ENCODE peak calls at places on chromosomes 2 and 18, in seven cellular contexts. One of them, this sample, is unnamed.

GRCh38 chr2:54586062-54586982 is 130.2 kb downstream of the SPTBN1 start:
- DNase-seq in NCI-H524: no peak
- DNase-seq in NCI-H1694 treated with DMSO at 0.1 percent for 48 hours: no peak
- DNase-seq in foreskin fibroblast: no peak
- DNase-seq in AG08396: no peak
- DNase-seq in activated CD4-positive, alpha-beta T cell treated with anti-CD3 and anti-CD28 coated beads for 36 hours: no peak
- DNase-seq in NCI-H748 treated with DMSO at 0.1 percent for 48 hours: no peak
- DNase-seq in this sample: no peak

GRCh38 chr18:50924372-50924771 is 43.5 kb upstream of the ELAC1 start:
- DNase-seq in activated CD4-positive, alpha-beta T cell treated with anti-CD3 and anti-CD28 coated beads for 36 hours: no peak
- DNase-seq in NCI-H748 treated with DMSO at 0.1 percent for 48 hours: no peak
- DNase-seq in NCI-H1694 treated with DMSO at 0.1 percent for 48 hours: no peak
- DNase-seq in foreskin fibroblast: no peak
- DNase-seq in AG08396: peak; percentile 8
- DNase-seq in NCI-H524: no peak
- DNase-seq in this sample: no peak

GRCh38 chr2:38683766-38684165 is 17.9 kb downstream of the GALM start:
- DNase-seq in AG08396: no peak
- DNase-seq in NCI-H1694 treated with DMSO at 0.1 percent for 48 hours: no peak
- DNase-seq in foreskin fibroblast: no peak
- DNase-seq in NCI-H748 treated with DMSO at 0.1 percent for 48 hours: no peak
- DNase-seq in NCI-H524: no peak
- DNase-seq in activated CD4-positive, alpha-beta T cell treated with anti-CD3 and anti-CD28 coated beads for 36 hours: no peak
- DNase-seq in this sample: no peak

GRCh38 chr18:75107931-75108276 is 101.0 kb downstream of the PTGR3 start:
- DNase-seq in activated CD4-positive, alpha-beta T cell treated with anti-CD3 and anti-CD28 coated beads for 36 hours: no peak
- DNase-seq in NCI-H524: no peak
- DNase-seq in foreskin fibroblast: no peak
- DNase-seq in AG08396: no peak
- DNase-seq in NCI-H748 treated with DMSO at 0.1 percent for 48 hours: no peak
- DNase-seq in NCI-H1694 treated with DMSO at 0.1 percent for 48 hours: no peak
- DNase-seq in this sample: no peak

GRCh38 chr18:35998967-35999366 is 26.5 kb downstream of the RMP24 start:
- DNase-seq in NCI-H524: no peak
- DNase-seq in AG08396: no peak
- DNase-seq in activated CD4-positive, alpha-beta T cell treated with anti-CD3 and anti-CD28 coated beads for 36 hours: no peak
- DNase-seq in NCI-H1694 treated with DMSO at 0.1 percent for 48 hours: no peak
- DNase-seq in NCI-H748 treated with DMSO at 0.1 percent for 48 hours: no peak
- DNase-seq in foreskin fibroblast: no peak
- DNase-seq in this sample: no peak

GRCh38 chr2:177268901-177269300 is 4.4 kb upstream of the NFE2L2 start:
- DNase-seq in NCI-H524: no peak
- DNase-seq in AG08396: no peak
- DNase-seq in foreskin fibroblast: no peak
- DNase-seq in NCI-H748 treated with DMSO at 0.1 percent for 48 hours: no peak
- DNase-seq in NCI-H1694 treated with DMSO at 0.1 percent for 48 hours: no peak
- DNase-seq in activated CD4-positive, alpha-beta T cell treated with anti-CD3 and anti-CD28 coated beads for 36 hours: no peak
- DNase-seq in this sample: no peak

GRCh38 chr2:217886720-217887309 is 116.0 kb downstream of the TNS1 start:
- DNase-seq in NCI-H748 treated with DMSO at 0.1 percent for 48 hours: peak; percentile 55
- DNase-seq in foreskin fibroblast: peak; percentile 47
- DNase-seq in activated CD4-positive, alpha-beta T cell treated with anti-CD3 and anti-CD28 coated beads for 36 hours: peak; percentile 84
- DNase-seq in AG08396: peak; percentile 75
- DNase-seq in NCI-H524: peak; percentile 58
- DNase-seq in NCI-H1694 treated with DMSO at 0.1 percent for 48 hours: peak; percentile 63
- DNase-seq in this sample: peak; percentile 28

GRCh38 chr2:237391140-237391539 is 22.8 kb downstream of the COL6A3 start:
- DNase-seq in NCI-H524: no peak
- DNase-seq in foreskin fibroblast: no peak
- DNase-seq in AG08396: no peak
- DNase-seq in activated CD4-positive, alpha-beta T cell treated with anti-CD3 and anti-CD28 coated beads for 36 hours: no peak
- DNase-seq in NCI-H748 treated with DMSO at 0.1 percent for 48 hours: no peak
- DNase-seq in NCI-H1694 treated with DMSO at 0.1 percent for 48 hours: no peak
- DNase-seq in this sample: no peak

GRCh38 chr2:238515411-238515810 is 88.7 kb downstream of the ASB1 start:
- DNase-seq in NCI-H1694 treated with DMSO at 0.1 percent for 48 hours: no peak
- DNase-seq in foreskin fibroblast: no peak
- DNase-seq in NCI-H524: no peak
- DNase-seq in AG08396: no peak
- DNase-seq in activated CD4-positive, alpha-beta T cell treated with anti-CD3 and anti-CD28 coated beads for 36 hours: no peak
- DNase-seq in NCI-H748 treated with DMSO at 0.1 percent for 48 hours: no peak
- DNase-seq in this sample: no peak

GRCh38 chr2:46480562-46480961 is 1.2 kb downstream of the TMEM247 start:
- DNase-seq in foreskin fibroblast: no peak
- DNase-seq in NCI-H524: no peak
- DNase-seq in NCI-H1694 treated with DMSO at 0.1 percent for 48 hours: no peak
- DNase-seq in AG08396: no peak
- DNase-seq in NCI-H748 treated with DMSO at 0.1 percent for 48 hours: peak; percentile 12
- DNase-seq in activated CD4-positive, alpha-beta T cell treated with anti-CD3 and anti-CD28 coated beads for 36 hours: no peak
- DNase-seq in this sample: no peak

GRCh38 chr18:79068946-79069791 is at the start of gene ATP9B:
- DNase-seq in NCI-H1694 treated with DMSO at 0.1 percent for 48 hours: peak; percentile 65
- DNase-seq in NCI-H524: peak; percentile 84
- DNase-seq in AG08396: peak; percentile 100
- DNase-seq in foreskin fibroblast: peak; percentile 98
- DNase-seq in activated CD4-positive, alpha-beta T cell treated with anti-CD3 and anti-CD28 coated beads for 36 hours: peak; percentile 99
- DNase-seq in NCI-H748 treated with DMSO at 0.1 percent for 48 hours: peak; percentile 85
- DNase-seq in this sample: peak; percentile 93

GRCh38 chr2:36368438-36368837 is 12.9 kb downstream of the CRIM1 start:
- DNase-seq in NCI-H524: no peak
- DNase-seq in foreskin fibroblast: no peak
- DNase-seq in NCI-H748 treated with DMSO at 0.1 percent for 48 hours: no peak
- DNase-seq in activated CD4-positive, alpha-beta T cell treated with anti-CD3 and anti-CD28 coated beads for 36 hours: no peak
- DNase-seq in AG08396: no peak
- DNase-seq in NCI-H1694 treated with DMSO at 0.1 percent for 48 hours: no peak
- DNase-seq in this sample: no peak

GRCh38 chr2:10304458-10305253 is 2.0 kb downstream of the HPCAL1 start:
- DNase-seq in NCI-H1694 treated with DMSO at 0.1 percent for 48 hours: no peak
- DNase-seq in NCI-H524: no peak
- DNase-seq in NCI-H748 treated with DMSO at 0.1 percent for 48 hours: no peak
- DNase-seq in activated CD4-positive, alpha-beta T cell treated with anti-CD3 and anti-CD28 coated beads for 36 hours: no peak
- DNase-seq in AG08396: no peak
- DNase-seq in foreskin fibroblast: no peak
- DNase-seq in this sample: no peak

GRCh38 chr2:215796160-215796559 is 217.2 kb downstream of the MREG start:
- DNase-seq in NCI-H748 treated with DMSO at 0.1 percent for 48 hours: no peak
- DNase-seq in foreskin fibroblast: peak; percentile 70
- DNase-seq in activated CD4-positive, alpha-beta T cell treated with anti-CD3 and anti-CD28 coated beads for 36 hours: peak; percentile 6
- DNase-seq in NCI-H1694 treated with DMSO at 0.1 percent for 48 hours: no peak
- DNase-seq in AG08396: peak; percentile 9
- DNase-seq in NCI-H524: no peak
- DNase-seq in this sample: no peak

GRCh38 chr2:67268806-67269205 is 128.3 kb upstream of the ETAA1 start:
- DNase-seq in NCI-H1694 treated with DMSO at 0.1 percent for 48 hours: no peak
- DNase-seq in AG08396: peak; percentile 15
- DNase-seq in NCI-H748 treated with DMSO at 0.1 percent for 48 hours: no peak
- DNase-seq in foreskin fibroblast: peak; percentile 71
- DNase-seq in NCI-H524: no peak
- DNase-seq in activated CD4-positive, alpha-beta T cell treated with anti-CD3 and anti-CD28 coated beads for 36 hours: no peak
- DNase-seq in this sample: peak; percentile 26

GRCh38 chr2:42888846-42889245 is 96.5 kb upstream of the HAAO start:
- DNase-seq in activated CD4-positive, alpha-beta T cell treated with anti-CD3 and anti-CD28 coated beads for 36 hours: no peak
- DNase-seq in AG08396: no peak
- DNase-seq in NCI-H524: no peak
- DNase-seq in foreskin fibroblast: no peak
- DNase-seq in NCI-H748 treated with DMSO at 0.1 percent for 48 hours: no peak
- DNase-seq in NCI-H1694 treated with DMSO at 0.1 percent for 48 hours: no peak
- DNase-seq in this sample: no peak

GRCh38 chr2:38522754-38523349 is 79.9 kb downstream of the HNRNPLL start:
- DNase-seq in foreskin fibroblast: no peak
- DNase-seq in NCI-H748 treated with DMSO at 0.1 percent for 48 hours: peak; percentile 24
- DNase-seq in NCI-H1694 treated with DMSO at 0.1 percent for 48 hours: no peak
- DNase-seq in NCI-H524: peak; percentile 69
- DNase-seq in activated CD4-positive, alpha-beta T cell treated with anti-CD3 and anti-CD28 coated beads for 36 hours: no peak
- DNase-seq in AG08396: no peak
- DNase-seq in this sample: no peak

GRCh38 chr18:23151414-23152099 is 16.3 kb downstream of the CABLES1 start:
- DNase-seq in activated CD4-positive, alpha-beta T cell treated with anti-CD3 and anti-CD28 coated beads for 36 hours: no peak
- DNase-seq in foreskin fibroblast: no peak
- DNase-seq in AG08396: no peak
- DNase-seq in NCI-H1694 treated with DMSO at 0.1 percent for 48 hours: no peak
- DNase-seq in NCI-H524: peak; percentile 12
- DNase-seq in NCI-H748 treated with DMSO at 0.1 percent for 48 hours: no peak
- DNase-seq in this sample: no peak

GRCh38 chr2:159683804-159684203 is 28.5 kb upstream of the MARCHF7 start:
- DNase-seq in AG08396: no peak
- DNase-seq in NCI-H1694 treated with DMSO at 0.1 percent for 48 hours: no peak
- DNase-seq in NCI-H748 treated with DMSO at 0.1 percent for 48 hours: no peak
- DNase-seq in activated CD4-positive, alpha-beta T cell treated with anti-CD3 and anti-CD28 coated beads for 36 hours: no peak
- DNase-seq in foreskin fibroblast: no peak
- DNase-seq in NCI-H524: no peak
- DNase-seq in this sample: no peak

GRCh38 chr2:127528487-127528886 is 2.2 kb upstream of the IWS1 start:
- DNase-seq in NCI-H1694 treated with DMSO at 0.1 percent for 48 hours: no peak
- DNase-seq in NCI-H524: no peak
- DNase-seq in AG08396: no peak
- DNase-seq in foreskin fibroblast: no peak
- DNase-seq in activated CD4-positive, alpha-beta T cell treated with anti-CD3 and anti-CD28 coated beads for 36 hours: no peak
- DNase-seq in NCI-H748 treated with DMSO at 0.1 percent for 48 hours: no peak
- DNase-seq in this sample: no peak

GRCh38 chr2:203238329-203238710 is 498 bp upstream of the CYP20A1 start:
- DNase-seq in NCI-H524: peak; percentile 54
- DNase-seq in AG08396: no peak
- DNase-seq in NCI-H748 treated with DMSO at 0.1 percent for 48 hours: no peak
- DNase-seq in foreskin fibroblast: no peak
- DNase-seq in activated CD4-positive, alpha-beta T cell treated with anti-CD3 and anti-CD28 coated beads for 36 hours: no peak
- DNase-seq in NCI-H1694 treated with DMSO at 0.1 percent for 48 hours: no peak
- DNase-seq in this sample: no peak

GRCh38 chr2:196174424-196174823 is 3.0 kb upstream of the STK17B start:
- DNase-seq in NCI-H524: no peak
- DNase-seq in NCI-H748 treated with DMSO at 0.1 percent for 48 hours: no peak
- DNase-seq in activated CD4-positive, alpha-beta T cell treated with anti-CD3 and anti-CD28 coated beads for 36 hours: peak; percentile 42
- DNase-seq in NCI-H1694 treated with DMSO at 0.1 percent for 48 hours: no peak
- DNase-seq in foreskin fibroblast: no peak
- DNase-seq in AG08396: no peak
- DNase-seq in this sample: no peak

GRCh38 chr2:43490387-43490786 is 105.5 kb downstream of the THADA start:
- DNase-seq in AG08396: no peak
- DNase-seq in activated CD4-positive, alpha-beta T cell treated with anti-CD3 and anti-CD28 coated beads for 36 hours: no peak
- DNase-seq in foreskin fibroblast: no peak
- DNase-seq in NCI-H748 treated with DMSO at 0.1 percent for 48 hours: no peak
- DNase-seq in NCI-H524: no peak
- DNase-seq in NCI-H1694 treated with DMSO at 0.1 percent for 48 hours: no peak
- DNase-seq in this sample: no peak

GRCh38 chr18:80169607-80170006 is 60.5 kb downstream of the ADNP2 start:
- DNase-seq in AG08396: no peak
- DNase-seq in NCI-H524: no peak
- DNase-seq in foreskin fibroblast: no peak
- DNase-seq in NCI-H748 treated with DMSO at 0.1 percent for 48 hours: no peak
- DNase-seq in NCI-H1694 treated with DMSO at 0.1 percent for 48 hours: no peak
- DNase-seq in activated CD4-positive, alpha-beta T cell treated with anti-CD3 and anti-CD28 coated beads for 36 hours: no peak
- DNase-seq in this sample: no peak

GRCh38 chr2:175309799-175310198 is 128.3 kb upstream of the ATP5MC3 start:
- DNase-seq in AG08396: peak; percentile 16
- DNase-seq in foreskin fibroblast: peak; percentile 8
- DNase-seq in NCI-H748 treated with DMSO at 0.1 percent for 48 hours: peak; percentile 44
- DNase-seq in NCI-H1694 treated with DMSO at 0.1 percent for 48 hours: peak; percentile 74
- DNase-seq in NCI-H524: peak; percentile 19
- DNase-seq in activated CD4-positive, alpha-beta T cell treated with anti-CD3 and anti-CD28 coated beads for 36 hours: peak; percentile 39
- DNase-seq in this sample: no peak

GRCh38 chr2:123688504-123688903 is 336.6 kb upstream of the CNTNAP5 start:
- DNase-seq in NCI-H1694 treated with DMSO at 0.1 percent for 48 hours: no peak
- DNase-seq in activated CD4-positive, alpha-beta T cell treated with anti-CD3 and anti-CD28 coated beads for 36 hours: no peak
- DNase-seq in AG08396: no peak
- DNase-seq in NCI-H748 treated with DMSO at 0.1 percent for 48 hours: no peak
- DNase-seq in NCI-H524: peak; percentile 48
- DNase-seq in foreskin fibroblast: no peak
- DNase-seq in this sample: no peak

GRCh38 chr2:53021828-53022227 is 745.8 kb upstream of the CHAC2 start:
- DNase-seq in NCI-H748 treated with DMSO at 0.1 percent for 48 hours: no peak
- DNase-seq in activated CD4-positive, alpha-beta T cell treated with anti-CD3 and anti-CD28 coated beads for 36 hours: no peak
- DNase-seq in foreskin fibroblast: no peak
- DNase-seq in AG08396: no peak
- DNase-seq in NCI-H1694 treated with DMSO at 0.1 percent for 48 hours: no peak
- DNase-seq in NCI-H524: no peak
- DNase-seq in this sample: no peak

GRCh38 chr2:234195516-234195915 is 145.0 kb downstream of the SPP2 start:
- DNase-seq in AG08396: no peak
- DNase-seq in activated CD4-positive, alpha-beta T cell treated with anti-CD3 and anti-CD28 coated beads for 36 hours: no peak
- DNase-seq in NCI-H1694 treated with DMSO at 0.1 percent for 48 hours: no peak
- DNase-seq in foreskin fibroblast: no peak
- DNase-seq in NCI-H524: no peak
- DNase-seq in NCI-H748 treated with DMSO at 0.1 percent for 48 hours: no peak
- DNase-seq in this sample: no peak

GRCh38 chr18:12599543-12599942 is 58.4 kb downstream of the SPIRE1 start:
- DNase-seq in NCI-H1694 treated with DMSO at 0.1 percent for 48 hours: no peak
- DNase-seq in AG08396: no peak
- DNase-seq in activated CD4-positive, alpha-beta T cell treated with anti-CD3 and anti-CD28 coated beads for 36 hours: no peak
- DNase-seq in NCI-H524: no peak
- DNase-seq in foreskin fibroblast: no peak
- DNase-seq in NCI-H748 treated with DMSO at 0.1 percent for 48 hours: no peak
- DNase-seq in this sample: no peak

GRCh38 chr2:37460866-37461229 is 116.4 kb downstream of the QPCT start:
- DNase-seq in NCI-H524: no peak
- DNase-seq in foreskin fibroblast: no peak
- DNase-seq in AG08396: no peak
- DNase-seq in NCI-H748 treated with DMSO at 0.1 percent for 48 hours: no peak
- DNase-seq in NCI-H1694 treated with DMSO at 0.1 percent for 48 hours: no peak
- DNase-seq in activated CD4-positive, alpha-beta T cell treated with anti-CD3 and anti-CD28 coated beads for 36 hours: no peak
- DNase-seq in this sample: no peak

GRCh38 chr18:7415081-7415894 is 151.8 kb upstream of the PTPRM start:
- DNase-seq in NCI-H1694 treated with DMSO at 0.1 percent for 48 hours: no peak
- DNase-seq in activated CD4-positive, alpha-beta T cell treated with anti-CD3 and anti-CD28 coated beads for 36 hours: no peak
- DNase-seq in NCI-H748 treated with DMSO at 0.1 percent for 48 hours: no peak
- DNase-seq in AG08396: no peak
- DNase-seq in NCI-H524: no peak
- DNase-seq in foreskin fibroblast: no peak
- DNase-seq in this sample: no peak

GRCh38 chr2:60489269-60489668 is 64.2 kb downstream of the BCL11A start:
- DNase-seq in NCI-H1694 treated with DMSO at 0.1 percent for 48 hours: no peak
- DNase-seq in activated CD4-positive, alpha-beta T cell treated with anti-CD3 and anti-CD28 coated beads for 36 hours: no peak
- DNase-seq in NCI-H524: no peak
- DNase-seq in AG08396: no peak
- DNase-seq in foreskin fibroblast: no peak
- DNase-seq in NCI-H748 treated with DMSO at 0.1 percent for 48 hours: no peak
- DNase-seq in this sample: no peak